ENCODE peak calls at places on chromosomes 12 and 14, in seven cellular contexts. F is fibroblast of pulmonary artery, Z is PC-3, U is H54, V is right cardiac atrium, Q is T follicular helper cell, B is left cardiac atrium. M is an unnamed sample.

GRCh38 chr12:100145643-100146042 is 3.0 kb upstream of the BLTP3B start:
- DNase-seq in F (no peak), Z (no peak), U (no peak), V (no peak), Q (no peak), B (no peak), M (no peak)

GRCh38 chr14:24848427-24848826 is 201.5 kb downstream of the STXBP6 start:
- DNase-seq in F (peak; percentile 50), Z (peak; percentile 9), U (no peak), V (no peak), Q (no peak), B (no peak), M (peak; percentile 58)

GRCh38 chr12:27807063-27807703 is 27.1 kb upstream of the MANSC4 start:
- DNase-seq in F (no peak), Z (no peak), U (no peak), V (no peak), Q (no peak), B (no peak), M (no peak)

GRCh38 chr12:119151445-119151844 is 27.3 kb upstream of the HSPB8 start:
- DNase-seq in F (peak; percentile 14), Z (no peak), U (no peak), V (no peak), Q (no peak), B (no peak), M (no peak)

GRCh38 chr12:18275974-18276373 is 14.7 kb downstream of the PIK3C2G start:
- DNase-seq in F (no peak), Z (peak; percentile 64), U (peak; percentile 3), V (no peak), Q (no peak), B (no peak), M (peak; percentile 30)

GRCh38 chr12:51525518-51525917 is 65.5 kb upstream of the SCN8A start:
- DNase-seq in F (no peak), Z (no peak), U (no peak), V (no peak), Q (no peak), B (no peak), M (no peak)

GRCh38 chr12:130577348-130577747 is 138.8 kb downstream of the RIMBP2 start:
- DNase-seq in F (no peak), Z (no peak), U (no peak), V (no peak), Q (no peak), B (no peak), M (no peak)

GRCh38 chr12:6425588-6426531 is 18.9 kb upstream of the CD27 start:
- DNase-seq in F (no peak), Z (no peak), U (no peak), V (peak; percentile 67), Q (no peak), B (no peak), M (no peak)